ENCODE peak calls at places on chromosome 16, in four cellular contexts. V is body of pancreas, E is right lobe of liver, M is HepG2. L is an unnamed sample.

GRCh38 chr16:22635345-22635744 is 124.7 kb downstream of the NPIPB5 start:
- DNase-seq in E (no peak), V (no peak), M (no peak), L (no peak)

GRCh38 chr16:12096828-12097522 is 120.4 kb downstream of the SNX29 start:
- DNase-seq in M (no peak), V (no peak), E (no peak), L (no peak)

GRCh38 chr16:83779881-83780280 is 27.9 kb upstream of the HSBP1 start:
- DNase-seq in V (no peak), M (no peak), E (no peak), L (no peak)

GRCh38 chr16:68332411-68333121 is 21.7 kb downstream of the PRMT7 start:
- DNase-seq in E (peak; percentile 41), M (peak; percentile 88), V (no peak), L (peak; percentile 36)

GRCh38 chr16:53043986-53044571 is 8.6 kb downstream of the CHD9NB start:
- DNase-seq in V (peak; percentile 60), M (peak; percentile 68), E (no peak), L (no peak)

GRCh38 chr16:66152841-66153525 is 213.5 kb upstream of the CDH5 start:
- DNase-seq in V (no peak), M (peak; percentile 64), E (no peak), L (no peak)

GRCh38 chr16:48409839-48410610 is 24.8 kb upstream of the SIAH1 start:
- DNase-seq in E (peak; percentile 49), M (peak; percentile 93), V (no peak), L (no peak)

GRCh38 chr16:12794486-12795399 is 8.9 kb downstream of the CPPED1 start:
- DNase-seq in V (no peak), E (no peak), M (no peak), L (no peak)

GRCh38 chr16:6160303-6160702 is 1062.7 kb upstream of the EEF2KMT start:
- DNase-seq in M (no peak), E (no peak), V (no peak), L (no peak)

GRCh38 chr16:75818491-75818890 is 92.2 kb upstream of the CPHXL start:
- DNase-seq in M (no peak), V (no peak), E (no peak), L (no peak)

GRCh38 chr16:16096161-16096857 is 127.0 kb downstream of the ABCC6 start:
- DNase-seq in V (peak; percentile 33), M (no peak), E (no peak), L (peak; percentile 84)

GRCh38 chr16:50440531-50440930 is 71.7 kb upstream of the BRD7 start:
- DNase-seq in E (no peak), M (no peak), V (no peak), L (no peak)

GRCh38 chr16:715448-716249 is 731 bp downstream of the METRN start:
- DNase-seq in M (no peak), E (no peak), V (no peak), L (no peak)

GRCh38 chr16:17556276-17557052 is 85.7 kb upstream of the XYLT1 start:
- DNase-seq in V (no peak), M (peak; percentile 49), E (no peak), L (no peak)

GRCh38 chr16:87956169-87956770 is 5.0 kb downstream of the BANP start:
- DNase-seq in E (no peak), M (no peak), V (no peak), L (no peak)

GRCh38 chr16:88768041-88768876 is 16.8 kb downstream of the PIEZO1 start:
- DNase-seq in V (peak; percentile 49), M (no peak), E (peak; percentile 66), L (peak; percentile 63)

GRCh38 chr16:69382421-69382820 is 3.4 kb downstream of the TERF2 start:
- DNase-seq in V (no peak), E (no peak), M (no peak), L (no peak)

GRCh38 chr16:69381231-69381630 is 4.6 kb downstream of the TERF2 start:
- DNase-seq in V (no peak), E (no peak), M (no peak), L (no peak)

GRCh38 chr16:69384974-69385373 is 833 bp downstream of the TERF2 start:
- DNase-seq in E (no peak), M (no peak), V (no peak), L (no peak)

GRCh38 chr16:69386596-69386995 is 789 bp upstream of the TERF2 start:
- DNase-seq in E (no peak), V (no peak), M (no peak), L (no peak)
- H3K27ac ChIP-seq in E (no peak overlapping the region), V (no peak overlapping the region), M (no peak overlapping the region), L (peak overlapping the region; percentile 93)

GRCh38 chr16:85616608-85617311 is 3.6 kb downstream of the GSE1 start:
- DNase-seq in E (peak; percentile 58), M (no peak), V (peak; percentile 60), L (no peak)
- TF ChIP-seq POLR2A in E (no peak), M (no peak), V (peak; percentile 43), L (no peak)

GRCh38 chr16:27515874-27516353 is 33.8 kb downstream of the GTF3C1 start:
- DNase-seq in E (no peak), V (peak; percentile 43), M (peak; percentile 36), L (no peak)
- TF ChIP-seq CTCF in E (peak; percentile 28), V (peak; percentile 7), M (peak; percentile 49), L (peak; percentile 15)

DNA sequence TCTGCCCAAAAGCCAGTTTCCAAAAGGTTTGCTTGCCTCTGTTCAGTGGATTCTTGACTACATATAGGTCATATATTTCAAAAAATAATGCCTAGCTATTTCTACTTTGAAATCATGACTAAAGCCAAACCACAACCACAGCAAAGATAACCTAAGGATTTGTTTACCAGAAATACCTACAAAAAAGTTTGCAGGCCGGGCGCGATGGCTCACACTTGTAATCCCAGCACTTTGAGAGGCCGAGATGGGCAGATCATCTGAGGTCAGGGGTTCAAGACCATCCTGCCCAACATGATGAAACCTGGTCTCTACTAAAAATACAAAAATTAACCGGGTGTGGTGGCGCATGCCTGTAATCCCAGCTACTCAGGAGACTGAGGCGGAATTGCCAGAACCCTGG is 15.2 kb downstream of the CARHSP1 start:
- DNase-seq in V (no peak), E (no peak), M (no peak), L (no peak)
- H3K27ac ChIP-seq in V (peak overlapping the region; percentile 0), E (no peak overlapping the region), M (no peak overlapping the region), L (no peak overlapping the region)

DNA sequence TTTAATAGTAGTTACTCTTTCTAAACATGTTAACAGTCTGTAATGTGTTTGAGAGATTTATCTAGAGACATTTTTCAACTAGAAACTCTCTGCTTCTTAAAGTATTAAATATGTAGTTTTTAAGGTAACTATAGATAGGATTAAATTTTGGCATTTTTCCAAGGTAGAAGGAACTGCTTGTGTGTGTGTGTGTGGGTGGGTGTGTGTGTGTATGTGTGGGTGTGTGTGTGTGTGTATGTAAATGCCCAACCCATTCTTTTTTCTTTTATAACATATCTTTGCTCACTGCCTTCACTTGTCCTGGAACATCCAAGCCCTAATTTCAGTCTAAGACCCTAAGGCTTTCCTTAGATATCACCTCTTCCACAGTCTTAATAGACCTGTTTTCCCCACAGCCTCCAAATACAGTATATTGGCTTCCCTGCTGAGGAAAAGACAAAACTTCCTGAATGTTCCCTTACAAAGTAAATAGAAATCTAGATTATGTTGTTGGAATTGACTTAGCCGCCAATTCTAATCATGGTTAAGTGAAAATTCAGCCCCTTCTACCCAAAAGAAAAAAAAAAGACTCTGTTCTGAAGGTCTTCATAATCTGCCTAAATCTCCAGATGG is 33.5 kb downstream of the NUP93 start:
- DNase-seq in M (no peak), E (no peak), V (no peak), L (no peak)
- TF ChIP-seq POLR2A in M (no peak), E (no peak), V (no peak), L (no peak)

DNA sequence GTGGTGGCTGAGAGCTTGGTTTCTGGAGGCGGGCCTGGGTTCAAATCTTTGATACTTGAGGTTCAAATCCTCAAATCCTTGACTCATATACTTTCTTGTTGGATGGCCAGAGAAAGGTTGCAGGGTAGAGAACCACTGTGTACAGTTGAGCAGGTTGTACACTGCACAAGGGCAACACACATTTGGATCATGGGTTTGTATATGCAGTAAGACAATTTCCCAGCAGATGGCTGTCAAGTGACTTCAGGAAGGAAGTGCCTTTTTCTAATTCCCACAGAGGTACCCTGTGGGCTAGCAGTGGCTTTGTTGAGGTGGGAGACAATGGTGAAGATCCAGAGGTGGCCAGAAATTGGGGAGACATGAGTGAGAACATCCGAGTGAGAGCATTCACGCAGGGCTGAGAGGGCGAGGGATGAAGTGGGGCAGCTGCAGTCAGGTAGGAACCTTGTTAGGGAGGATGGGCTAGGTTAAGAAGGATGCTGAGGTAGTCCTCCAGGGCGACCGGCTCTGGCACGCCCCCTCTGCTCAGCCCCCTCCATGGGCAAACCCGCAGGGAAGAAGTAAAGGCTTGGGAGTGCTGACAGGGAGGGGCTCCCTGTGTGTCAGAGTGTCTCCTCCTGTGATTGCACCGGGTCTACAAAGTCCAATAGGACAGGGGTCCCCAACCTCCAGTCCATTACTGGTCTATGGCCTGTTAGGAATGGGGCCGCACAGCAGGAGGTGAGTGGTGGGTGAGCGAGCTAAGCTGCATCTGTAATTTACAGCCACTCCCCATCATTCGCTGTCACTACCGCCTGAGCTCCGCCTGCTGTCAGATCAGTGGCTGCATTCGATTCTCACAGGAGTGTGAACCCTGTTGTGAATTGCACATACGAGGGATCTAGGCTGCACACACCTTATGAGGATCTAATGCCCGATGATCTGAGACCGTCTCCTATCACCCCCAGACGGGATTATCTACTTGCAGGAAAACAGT is 2.7 kb downstream of the C16orf89 start:
- DNase-seq in M (no peak), V (no peak), E (no peak), L (no peak)
- TF ChIP-seq CTCF in M (peak; percentile 38), V (no peak), E (no peak), L (no peak)

GRCh38 chr16:70635356-70636016 is 10.9 kb upstream of the IL34 start:
- DNase-seq in V (no peak), E (no peak), M (no peak), L (no peak)
- H3K27ac ChIP-seq in V (no peak overlapping the region), E (no peak overlapping the region), M (no peak overlapping the region), L (no peak overlapping the region)

GRCh38 chr16:2778692-2778958 is 1.5 kb upstream of the ELOB start:
- DNase-seq in V (no peak), M (no peak), E (no peak), L (peak; percentile 14)

GRCh38 chr16:2776500-2777139 is 460 bp downstream of the ELOB start:
- DNase-seq in V (no peak), M (no peak), E (no peak), L (peak; percentile 43)

GRCh38 chr16:2777231-2777902 is at the start of gene ELOB:
- DNase-seq in E (peak; percentile 91), M (peak; percentile 50), V (peak; percentile 86), L (peak; percentile 80)

GRCh38 chr16:2779978-2780898 is 3.2 kb upstream of the ELOB start:
- DNase-seq in M (no peak), E (no peak), V (no peak), L (peak; percentile 9)

DNA sequence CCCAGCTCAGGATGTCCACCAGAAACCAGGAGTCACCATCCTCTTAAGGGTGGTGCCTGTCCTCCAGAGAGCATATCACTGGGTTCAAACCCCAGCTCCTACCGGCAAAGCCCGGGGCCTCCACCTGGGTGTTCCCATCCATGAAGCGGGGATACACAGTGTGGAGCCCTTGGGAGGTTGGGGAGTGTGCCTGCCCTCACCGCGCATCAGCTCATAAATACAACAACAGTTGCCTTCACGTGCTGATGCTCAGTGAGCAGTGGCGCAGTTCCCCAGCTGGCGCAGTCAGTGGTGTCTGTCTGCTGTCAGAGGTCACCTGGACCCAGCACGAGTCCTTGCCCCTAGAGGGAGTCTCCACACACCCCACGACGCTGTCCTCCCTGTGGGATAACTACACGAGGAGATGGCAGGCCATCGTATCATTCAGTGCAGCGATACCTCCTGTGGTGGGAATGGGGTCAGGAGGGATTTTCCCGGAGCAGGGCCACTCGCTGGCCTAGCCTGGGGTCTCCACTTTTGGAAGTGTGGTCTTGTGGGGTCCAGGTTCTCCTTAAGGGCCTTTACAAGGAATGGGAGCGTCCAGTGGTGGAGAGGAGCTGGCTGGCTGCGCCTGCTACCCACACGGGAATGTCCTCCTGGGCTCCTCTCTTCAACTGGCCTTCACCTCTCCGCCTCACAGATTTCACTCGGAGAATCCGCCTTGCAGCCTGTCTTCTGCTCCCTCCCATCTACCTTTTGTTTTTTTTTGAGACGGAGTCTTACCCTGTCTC is 2.3 kb upstream of the ELOB start:
- DNase-seq in V (no peak), E (no peak), M (no peak), L (peak; percentile 13)
- TF ChIP-seq POLR2A in V (no peak), E (no peak), M (no peak), L (no peak)

L was measured in uterus.